ENCODE peak calls at places on chromosomes 6 and 20, in five cellular contexts. R, V, Y, L and J are unnamed samples.

GRCh38 chr20:35002426-35003210 is 47.0 kb downstream of the MYH7B start:
- DNase-seq in R (no peak), V (no peak), Y (no peak), L (no peak), J (no peak)

GRCh38 chr6:161076211-161076677 is 84.7 kb downstream of the MAP3K4 start:
- DNase-seq in R (no peak), V (no peak), Y (peak), L (no peak), J (peak)

GRCh38 chr6:135871296-135871695 is 19.8 kb downstream of the PDE7B start:
- DNase-seq in R (no peak), V (no peak), Y (peak), L (no peak), J (no peak)

GRCh38 chr6:1758076-1758679 is 148.5 kb downstream of the FOXC1 start:
- DNase-seq in R (no peak), V (no peak), Y (no peak), L (no peak), J (peak)

GRCh38 chr6:27672113-27672799 is 199.4 kb upstream of the ZNF184 start:
- DNase-seq in R (peak), V (peak), Y (no peak), L (no peak), J (peak)

GRCh38 chr6:86775893-86776292 is 161.4 kb upstream of the HTR1E start:
- DNase-seq in R (no peak), V (no peak), Y (no peak), L (no peak), J (no peak)

GRCh38 chr20:63696628-63697356 is at the start of gene TNFRSF6B:
- DNase-seq in R (peak), V (no peak), Y (no peak), L (no peak), J (no peak)

GRCh38 chr6:74268821-74269600 is 573.0 kb downstream of the CD109 start:
- DNase-seq in R (no peak), V (no peak), Y (no peak), L (no peak), J (no peak)

GRCh38 chr20:51393566-51393965 is 149.0 kb downstream of the NFATC2 start:
- DNase-seq in R (no peak), V (no peak), Y (no peak), L (no peak), J (no peak)

GRCh38 chr20:33016581-33017109 is 9.1 kb downstream of the BPIFB2 start:
- DNase-seq in R (no peak), V (no peak), Y (no peak), L (no peak), J (no peak)

GRCh38 chr6:84926756-84927155 is 162.4 kb upstream of the TBX18 start:
- DNase-seq in R (no peak), V (peak), Y (no peak), L (no peak), J (no peak)

GRCh38 chr6:33933101-33933500 is 129.3 kb upstream of the MLN start:
- DNase-seq in R (no peak), V (no peak), Y (no peak), L (no peak), J (no peak)

GRCh38 chr20:61297491-61297890 is 45.4 kb downstream of the CDH4 start:
- DNase-seq in R (no peak), V (no peak), Y (no peak), L (no peak), J (no peak)

GRCh38 chr6:154800338-154800737 is 67.1 kb downstream of the SCAF8 start:
- DNase-seq in R (no peak), V (no peak), Y (no peak), L (no peak), J (no peak)